ENCODE peak calls at places on chromosome 17, in nine cellular contexts. Y is mammary epithelial cell; L is endodermal cell; T is cardiac muscle cell; X is uterus; B is breast epithelium; N is hepatocyte; C is spleen; D is effector memory CD4-positive, alpha-beta T cell. V is an unnamed sample.

GRCh38 chr17:78173025-78173715 is 4.8 kb downstream of the SYNGR2 start:
- DNase-seq in Y (no peak), L (no peak), T (peak; percentile 60), X (no peak), B (no peak), N (no peak), C (no peak), D (no peak), V (no peak)

GRCh38 chr17:76869209-76869877 is 1.1 kb downstream of the MGAT5B start:
- DNase-seq in Y (no peak), L (peak; percentile 84), T (no peak), X (no peak), B (no peak), N (no peak), C (no peak), D (no peak), V (no peak)

GRCh38 chr17:79970576-79971068 is 65.0 kb downstream of the TBC1D16 start:
- DNase-seq in Y (peak; percentile 48), L (peak; percentile 93), T (peak; percentile 82), X (peak; percentile 7), B (no peak), N (peak; percentile 75), C (no peak), D (peak; percentile 17), V (peak; percentile 79)

GRCh38 chr17:68400404-68400735 is 56.9 kb downstream of the WIPI1 start:
- DNase-seq in Y (no peak), L (peak; percentile 31), T (no peak), X (no peak), B (no peak), N (no peak), C (no peak), D (no peak), V (no peak)

GRCh38 chr17:33874617-33875060 is 380.4 kb upstream of the CCL2 start:
- DNase-seq in Y (no peak), L (peak; percentile 36), T (no peak), X (no peak), B (no peak), N (no peak), C (no peak), D (no peak), V (no peak)

GRCh38 chr17:21674242-21674731 is 18.0 kb upstream of the KCNJ18 start:
- DNase-seq in Y (no peak), L (peak; percentile 39), T (no peak), X (peak; percentile 13), B (no peak), N (no peak), C (peak; percentile 77), D (no peak), V (no peak)

GRCh38 chr17:44909681-44910144 is 5.6 kb downstream of the GFAP start:
- DNase-seq in Y (peak; percentile 83), L (peak; percentile 51), T (no peak), X (no peak), B (no peak), N (peak; percentile 24), C (peak; percentile 56), D (no peak), V (no peak)

GRCh38 chr17:55163408-55163807 is 101.4 kb upstream of the HLF start:
- DNase-seq in Y (no peak), L (no peak), T (no peak), X (no peak), B (no peak), N (no peak), C (no peak), D (no peak), V (no peak)

GRCh38 chr17:57892820-57893595 is 43.2 kb upstream of the MRPS23 start:
- DNase-seq in Y (peak; percentile 95), L (peak; percentile 97), T (peak; percentile 73), X (peak; percentile 90), B (peak; percentile 96), N (peak; percentile 92), C (peak; percentile 90), D (no peak), V (peak; percentile 48)

GRCh38 chr17:82407255-82407654 is 10.9 kb upstream of the HEXD start:
- DNase-seq in Y (no peak), L (no peak), T (no peak), X (no peak), B (no peak), N (no peak), C (no peak), D (no peak), V (no peak)

GRCh38 chr17:82406131-82406671 is 11.9 kb upstream of the HEXD start:
- DNase-seq in Y (no peak), L (no peak), T (no peak), X (no peak), B (no peak), N (no peak), C (no peak), D (no peak), V (no peak)

GRCh38 chr17:82402865-82403264 is 15.3 kb upstream of the HEXD start:
- DNase-seq in Y (no peak), L (no peak), T (no peak), X (no peak), B (no peak), N (no peak), C (no peak), D (no peak), V (no peak)

GRCh38 chr17:82403662-82404660 is 14.2 kb upstream of the HEXD start:
- DNase-seq in Y (no peak), L (no peak), T (no peak), X (no peak), B (no peak), N (no peak), C (no peak), D (no peak), V (no peak)

DNA sequence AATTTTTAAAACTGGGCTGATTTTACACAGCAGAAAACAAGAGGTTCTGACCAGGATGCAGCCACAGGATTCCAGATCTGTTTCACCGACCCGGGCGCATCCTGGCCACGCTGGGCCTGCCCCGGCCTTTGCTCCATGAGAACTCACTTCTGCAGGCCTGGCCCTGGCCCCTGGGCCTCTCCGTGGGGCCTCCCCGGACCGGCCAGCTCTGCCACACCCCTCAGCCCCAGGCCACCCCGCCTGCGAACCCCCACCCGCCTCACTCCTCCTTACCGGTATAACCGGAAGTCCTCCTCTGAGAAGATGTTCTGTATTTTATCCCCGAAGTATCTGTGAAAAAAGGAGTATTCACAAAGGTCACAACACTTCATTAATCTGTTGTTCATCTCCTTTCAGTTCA is 13.1 kb upstream of the HEXD start:
- DNase-seq in Y (no peak), L (no peak), T (no peak), X (no peak), B (no peak), N (no peak), C (no peak), D (no peak), V (no peak)
- H3K36me3 ChIP-seq in Y (no peaks in the 10 kb centered on the region), L (peaks cover 7% of the 10 kb centered on the region), T (no peaks in the 10 kb centered on the region), X (no peaks in the 10 kb centered on the region), B (peaks cover 6% of the 10 kb centered on the region), N (no peaks in the 10 kb centered on the region), C (no peaks in the 10 kb centered on the region), D (no peaks in the 10 kb centered on the region), V (peaks cover 3% of the 10 kb centered on the region)

DNA sequence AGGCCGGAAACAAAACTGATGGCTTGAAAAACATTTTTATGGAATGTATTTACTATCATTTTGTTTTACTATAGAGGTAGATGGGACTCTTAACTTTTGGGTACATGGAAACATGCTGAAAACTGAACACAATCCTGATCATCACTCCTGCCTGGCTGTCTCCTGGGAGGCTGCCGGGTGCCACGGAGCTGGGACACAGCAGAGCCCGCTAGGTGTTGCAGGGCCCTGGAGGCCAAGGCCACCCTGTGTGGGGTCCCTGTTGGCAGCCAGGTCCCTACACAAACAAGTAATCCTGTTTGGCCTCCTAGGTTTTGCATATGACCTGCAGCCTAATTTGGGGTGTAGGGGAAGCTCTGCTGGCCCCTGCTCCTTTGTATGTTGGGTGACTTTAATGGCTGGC is 17.5 kb downstream of the PLD6 start:
- DNase-seq in Y (no peak), L (no peak), T (no peak), X (no peak), B (no peak), N (no peak), C (no peak), D (no peak), V (no peak)
- H3K36me3 ChIP-seq in Y (peaks cover 16% of the 10 kb centered on the region), L (peaks cover 17% of the 10 kb centered on the region), T (no peaks in the 10 kb centered on the region), X (no peaks in the 10 kb centered on the region), B (no peaks in the 10 kb centered on the region), N (no peaks in the 10 kb centered on the region), C (no peaks in the 10 kb centered on the region), D (peaks cover 14% of the 10 kb centered on the region), V (peaks cover 16% of the 10 kb centered on the region)

GRCh38 chr17:1077536-1078061 is 80.7 kb downstream of the TIMM22 start:
- DNase-seq in Y (no peak), L (peak; percentile 69), T (no peak), X (no peak), B (no peak), N (no peak), C (peak; percentile 32), D (no peak), V (no peak)
- H3K36me3 ChIP-seq in Y (peaks cover 2% of the 10 kb centered on the region), L (no peaks in the 10 kb centered on the region), T (peaks cover 2% of the 10 kb centered on the region), X (no peaks in the 10 kb centered on the region), B (no peaks in the 10 kb centered on the region), N (no peaks in the 10 kb centered on the region), C (no peaks in the 10 kb centered on the region), D (peaks cover 27% of the 10 kb centered on the region), V (peaks cover 3% of the 10 kb centered on the region)

GRCh38 chr17:75589919-75590303 is 2.3 kb downstream of the MYO15B start:
- DNase-seq in Y (no peak), L (no peak), T (no peak), X (peak; percentile 43), B (no peak), N (peak; percentile 12), C (no peak), D (no peak), V (no peak)

GRCh38 chr17:75590314-75590761 is 2.7 kb downstream of the MYO15B start:
- DNase-seq in Y (no peak), L (no peak), T (no peak), X (no peak), B (no peak), N (no peak), C (no peak), D (no peak), V (no peak)

GRCh38 chr17:75588546-75589016 is 981 bp downstream of the MYO15B start:
- DNase-seq in Y (no peak), L (no peak), T (no peak), X (peak; percentile 61), B (no peak), N (no peak), C (no peak), D (no peak), V (no peak)

GRCh38 chr17:75589017-75589918 is 1.7 kb downstream of the MYO15B start:
- DNase-seq in Y (peak; percentile 64), L (peak; percentile 100), T (peak; percentile 97), X (peak; percentile 97), B (peak; percentile 88), N (peak; percentile 97), C (peak; percentile 100), D (peak; percentile 91), V (peak; percentile 94)

DNA sequence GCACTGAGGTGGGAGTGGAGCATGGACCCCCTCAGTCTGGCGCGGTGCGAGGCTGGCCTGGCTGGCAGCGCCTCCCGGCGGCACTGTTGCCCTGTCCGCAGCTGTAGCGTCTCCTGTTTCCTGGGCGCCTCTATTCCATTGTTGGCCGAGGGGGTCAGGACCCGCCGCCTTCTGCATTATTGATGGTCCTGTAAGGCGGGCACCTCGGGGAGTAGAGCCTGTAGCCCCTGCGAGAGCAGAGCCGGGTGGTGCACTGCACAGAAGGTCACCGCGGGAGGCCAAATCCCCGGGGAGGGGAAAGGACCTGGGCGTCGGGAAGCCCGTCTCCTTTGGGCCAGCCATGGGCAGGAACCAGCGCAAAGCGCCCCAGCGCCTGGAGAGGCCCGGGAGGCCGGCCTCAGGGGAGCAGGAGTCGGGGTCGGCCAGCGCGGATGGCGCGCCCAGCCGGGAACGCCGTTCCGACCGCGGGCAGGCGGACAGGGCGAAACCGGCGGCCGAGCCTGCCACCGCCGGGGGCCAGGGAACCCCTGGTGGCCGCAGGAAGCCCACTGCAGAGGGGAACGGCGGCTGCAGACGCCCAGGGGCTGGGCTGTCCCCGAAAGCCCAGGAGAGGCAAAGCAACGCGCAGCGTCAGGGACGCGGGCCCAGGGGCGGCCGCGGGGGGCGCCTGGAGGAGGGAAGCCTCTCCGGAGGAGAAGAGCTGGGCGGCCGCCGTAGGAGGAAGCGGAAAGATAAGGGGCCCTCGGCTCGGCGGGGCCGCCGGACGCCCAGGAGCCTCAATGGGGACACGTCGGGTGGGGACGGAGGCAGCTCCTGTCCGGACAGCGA is at the start of gene MYO15B:
- DNase-seq in Y (no peak), L (peak; percentile 93), T (peak; percentile 47), X (peak; percentile 75), B (no peak), N (peak; percentile 75), C (peak; percentile 95), D (peak; percentile 40), V (peak; percentile 62)
- H3K36me3 ChIP-seq in Y (no peaks in the 10 kb centered on the region), L (no peaks in the 10 kb centered on the region), T (no peaks in the 10 kb centered on the region), X (no peaks in the 10 kb centered on the region), B (no peaks in the 10 kb centered on the region), N (no peaks in the 10 kb centered on the region), C (no peaks in the 10 kb centered on the region), D (no peaks in the 10 kb centered on the region), V (no peaks in the 10 kb centered on the region)